ENCODE peak calls at places on chromosomes 11 and 22, in ten cellular contexts. N, J, Z, G, F, O, C, R, Y and T are unnamed samples.

GRCh38 chr22:50219800-50220602 is 19.2 kb downstream of the SELENOO start:
- DNase-seq in N (no peak), J (no peak), Z (no peak), G (no peak), F (no peak), O (no peak), C (no peak), R (no peak), Y (no peak), T (no peak)

GRCh38 chr11:42951266-42951665 is 360.5 kb upstream of the API5 start:
- DNase-seq in N (no peak), J (no peak), Z (no peak), G (no peak), F (no peak), O (no peak), C (no peak), R (no peak), Y (no peak), T (no peak)

GRCh38 chr22:38865201-38866023 is 6.6 kb downstream of the CBX6 start:
- DNase-seq in N (no peak), J (no peak), Z (no peak), G (no peak), F (no peak), O (no peak), C (no peak), R (no peak), Y (no peak), T (no peak)

GRCh38 chr22:19495562-19496323 is 16.0 kb downstream of the CDC45 start:
- DNase-seq in N (peak), J (peak), Z (no peak), G (no peak), F (no peak), O (no peak), C (no peak), R (no peak), Y (no peak), T (peak)

GRCh38 chr11:126334665-126335462 is 20.6 kb upstream of the ST3GAL4 start:
- DNase-seq in N (peak), J (no peak), Z (no peak), G (no peak), F (no peak), O (no peak), C (no peak), R (no peak), Y (no peak), T (no peak)

GRCh38 chr22:37018815-37019308 is 385 bp downstream of the TST start:
- DNase-seq in N (peak), J (peak), Z (peak), G (no peak), F (peak), O (no peak), C (no peak), R (no peak), Y (peak), T (no peak)

GRCh38 chr22:48459259-48459658 is 1368.4 kb downstream of the BRD1 start:
- DNase-seq in N (no peak), J (no peak), Z (no peak), G (no peak), F (no peak), O (no peak), C (no peak), R (no peak), Y (no peak), T (no peak)

GRCh38 chr11:4464216-4465159 is 15.4 kb downstream of the OR52K2 start:
- DNase-seq in N (no peak), J (no peak), Z (no peak), G (no peak), F (no peak), O (no peak), C (no peak), R (no peak), Y (no peak), T (no peak)

GRCh38 chr22:39292561-39293074 is 26.8 kb downstream of the RPL3 start:
- DNase-seq in N (peak), J (peak), Z (no peak), G (no peak), F (peak), O (no peak), C (no peak), R (no peak), Y (peak), T (no peak)

GRCh38 chr11:108906329-108906728 is 241.5 kb downstream of the DDX10 start:
- DNase-seq in N (peak), J (no peak), Z (no peak), G (no peak), F (peak), O (no peak), C (no peak), R (no peak), Y (peak), T (no peak)

GRCh38 chr11:22976146-22976545 is 115.9 kb upstream of the CCDC179 start:
- DNase-seq in N (no peak), J (peak), Z (no peak), G (no peak), F (peak), O (no peak), C (no peak), R (no peak), Y (no peak), T (no peak)

GRCh38 chr22:24500251-24500820 is 5.2 kb downstream of the UPB1 start:
- DNase-seq in N (no peak), J (no peak), Z (no peak), G (no peak), F (no peak), O (no peak), C (no peak), R (no peak), Y (no peak), T (peak)

GRCh38 chr11:108854366-108854765 is 189.5 kb downstream of the DDX10 start:
- DNase-seq in N (peak), J (no peak), Z (no peak), G (no peak), F (no peak), O (no peak), C (no peak), R (peak), Y (no peak), T (no peak)

GRCh38 chr22:46537221-46537945 is at the start of gene CELSR1:
- DNase-seq in N (peak), J (peak), Z (no peak), G (no peak), F (no peak), O (no peak), C (no peak), R (peak), Y (peak), T (no peak)

GRCh38 chr22:36568846-36569245 is 39.9 kb upstream of the EIF3D start:
- DNase-seq in N (no peak), J (no peak), Z (no peak), G (no peak), F (no peak), O (no peak), C (no peak), R (no peak), Y (no peak), T (no peak)

GRCh38 chr11:110075087-110075821 is 17.9 kb upstream of the ZC3H12C start:
- DNase-seq in N (no peak), J (peak), Z (no peak), G (no peak), F (no peak), O (no peak), C (no peak), R (no peak), Y (no peak), T (no peak)

GRCh38 chr11:27679136-27680015 is 20.9 kb downstream of the BDNF start:
- DNase-seq in N (no peak), J (no peak), Z (no peak), G (no peak), F (no peak), O (no peak), C (no peak), R (no peak), Y (no peak), T (no peak)

GRCh38 chr11:68838572-68838964 is 3.1 kb downstream of the CPT1A start:
- DNase-seq in N (no peak), J (peak), Z (peak), G (no peak), F (no peak), O (no peak), C (no peak), R (no peak), Y (no peak), T (no peak)